ENCODE peak calls at places on chromosome 11, in six cellular contexts. One of them, this sample, is unnamed.

GRCh38 chr11:112817376-112817775 is 143.8 kb upstream of the NCAM1 start:
- DNase-seq in SK-N-SH: no peak
- DNase-seq in K562: no peak
- DNase-seq in H1: no peak
- DNase-seq in GM12878: no peak
- DNase-seq in GM12892: no peak
- DNase-seq in this sample: no peak

GRCh38 chr11:109426442-109426841 is 4.5 kb downstream of the C11orf87 start:
- DNase-seq in SK-N-SH: peak
- DNase-seq in GM12878: no peak
- DNase-seq in K562: no peak
- DNase-seq in H1: no peak
- DNase-seq in GM12892: no peak
- DNase-seq in this sample: no peak

GRCh38 chr11:116976941-116977570 is 121.2 kb downstream of the SIK3 start:
- DNase-seq in GM12878: no peak
- DNase-seq in SK-N-SH: no peak
- DNase-seq in H1: no peak
- DNase-seq in K562: no peak
- DNase-seq in GM12892: no peak
- DNase-seq in this sample: no peak

GRCh38 chr11:61111786-61112517 is 9.7 kb downstream of the CD5 start:
- DNase-seq in K562: no peak
- DNase-seq in H1: no peak
- DNase-seq in GM12878: no peak
- DNase-seq in SK-N-SH: no peak
- DNase-seq in GM12892: no peak
- DNase-seq in this sample: no peak

GRCh38 chr11:3803726-3804510 is 4.4 kb upstream of the PGAP2 start:
- DNase-seq in H1: no peak
- DNase-seq in SK-N-SH: no peak
- DNase-seq in K562: no peak
- DNase-seq in GM12878: no peak
- DNase-seq in GM12892: no peak
- DNase-seq in this sample: no peak

GRCh38 chr11:128620306-128621175 is 33.2 kb upstream of the ETS1 start:
- DNase-seq in H1: no peak
- DNase-seq in GM12892: no peak
- DNase-seq in SK-N-SH: no peak
- DNase-seq in K562: peak
- DNase-seq in GM12878: no peak
- DNase-seq in this sample: no peak

GRCh38 chr11:129375731-129376657 is at the start of gene BARX2:
- DNase-seq in GM12892: peak
- DNase-seq in SK-N-SH: peak
- DNase-seq in K562: no peak
- DNase-seq in GM12878: no peak
- DNase-seq in H1: peak
- DNase-seq in this sample: no peak

GRCh38 chr11:86515297-86516094 is 140.8 kb downstream of the CCDC81 start:
- DNase-seq in SK-N-SH: peak
- DNase-seq in H1: no peak
- DNase-seq in K562: no peak
- DNase-seq in GM12892: no peak
- DNase-seq in GM12878: no peak
- DNase-seq in this sample: no peak

GRCh38 chr11:70526116-70527045 is 128.1 kb downstream of the CTTN start:
- DNase-seq in H1: no peak
- DNase-seq in K562: no peak
- DNase-seq in GM12892: no peak
- DNase-seq in GM12878: no peak
- DNase-seq in SK-N-SH: peak
- DNase-seq in this sample: no peak

GRCh38 chr11:113991170-113991569 is 16.3 kb downstream of the HTR3A start:
- DNase-seq in SK-N-SH: no peak
- DNase-seq in GM12878: no peak
- DNase-seq in H1: peak
- DNase-seq in GM12892: no peak
- DNase-seq in K562: peak
- DNase-seq in this sample: no peak

GRCh38 chr11:70669871-70670683 is 271.7 kb downstream of the CTTN start:
- DNase-seq in K562: no peak
- DNase-seq in H1: no peak
- DNase-seq in GM12878: no peak
- DNase-seq in GM12892: no peak
- DNase-seq in SK-N-SH: peak
- DNase-seq in this sample: no peak

GRCh38 chr11:75945925-75946324 is 130.9 kb downstream of the UVRAG start:
- DNase-seq in H1: no peak
- DNase-seq in GM12878: no peak
- DNase-seq in GM12892: no peak
- DNase-seq in SK-N-SH: no peak
- DNase-seq in K562: no peak
- DNase-seq in this sample: no peak

GRCh38 chr11:87266751-87267150 is 229.0 kb downstream of the TMEM135 start:
- DNase-seq in K562: no peak
- DNase-seq in H1: no peak
- DNase-seq in GM12878: no peak
- DNase-seq in GM12892: no peak
- DNase-seq in SK-N-SH: no peak
- DNase-seq in this sample: no peak

GRCh38 chr11:121754603-121755002 is 301.8 kb upstream of the SORL1-AS1 start:
- DNase-seq in GM12878: no peak
- DNase-seq in K562: no peak
- DNase-seq in H1: no peak
- DNase-seq in GM12892: no peak
- DNase-seq in SK-N-SH: no peak
- DNase-seq in this sample: no peak

GRCh38 chr11:34944692-34945091 is 28.3 kb downstream of the PDHX start:
- DNase-seq in K562: no peak
- DNase-seq in GM12892: no peak
- DNase-seq in H1: no peak
- DNase-seq in GM12878: no peak
- DNase-seq in SK-N-SH: no peak
- DNase-seq in this sample: no peak

GRCh38 chr11:68966894-68967780 is 13.6 kb downstream of the MRGPRD start:
- DNase-seq in GM12892: no peak
- DNase-seq in H1: no peak
- DNase-seq in SK-N-SH: no peak
- DNase-seq in K562: no peak
- DNase-seq in GM12878: no peak
- DNase-seq in this sample: no peak

GRCh38 chr11:70367071-70367470 is 31.3 kb upstream of the CTTN start:
- DNase-seq in GM12878: no peak
- DNase-seq in GM12892: no peak
- DNase-seq in K562: no peak
- DNase-seq in H1: peak
- DNase-seq in SK-N-SH: no peak
- DNase-seq in this sample: no peak

GRCh38 chr11:76129729-76130128 is 76.6 kb downstream of the WNT11 start:
- DNase-seq in H1: no peak
- DNase-seq in GM12878: no peak
- DNase-seq in SK-N-SH: no peak
- DNase-seq in GM12892: no peak
- DNase-seq in K562: no peak
- DNase-seq in this sample: no peak

GRCh38 chr11:114199051-114199450 is 97.1 kb upstream of the NNMT start:
- DNase-seq in SK-N-SH: no peak
- DNase-seq in H1: no peak
- DNase-seq in GM12878: no peak
- DNase-seq in K562: no peak
- DNase-seq in GM12892: no peak
- DNase-seq in this sample: no peak

GRCh38 chr11:113705871-113706654 is at the start of gene TMPRSS5:
- DNase-seq in K562: no peak
- DNase-seq in H1: no peak
- DNase-seq in SK-N-SH: no peak
- DNase-seq in GM12892: no peak
- DNase-seq in GM12878: no peak
- DNase-seq in this sample: no peak

GRCh38 chr11:122154227-122154626 is 38.2 kb upstream of the BLID start:
- DNase-seq in H1: no peak
- DNase-seq in GM12878: no peak
- DNase-seq in GM12892: no peak
- DNase-seq in K562: no peak
- DNase-seq in SK-N-SH: no peak
- DNase-seq in this sample: no peak

GRCh38 chr11:34926101-34926830 is 9.8 kb downstream of the PDHX start:
- DNase-seq in K562: no peak
- DNase-seq in H1: no peak
- DNase-seq in SK-N-SH: peak
- DNase-seq in GM12892: no peak
- DNase-seq in GM12878: no peak
- DNase-seq in this sample: no peak

GRCh38 chr11:12517306-12517705 is 139.9 kb downstream of the PARVA start:
- DNase-seq in K562: no peak
- DNase-seq in H1: no peak
- DNase-seq in GM12892: no peak
- DNase-seq in SK-N-SH: no peak
- DNase-seq in GM12878: no peak
- DNase-seq in this sample: no peak
- TF ChIP-seq TAF1 in K562: no peak
- TF ChIP-seq TAF1 in H1: no peak
- TF ChIP-seq TAF1 in GM12892: no peak
- TF ChIP-seq TAF1 in SK-N-SH: no peak
- TF ChIP-seq TAF1 in GM12878: no peak
- TF ChIP-seq TAF1 in this sample: no peak

GRCh38 chr11:125950178-125950490 is 4.3 kb downstream of the VSIG10L2 start:
- DNase-seq in K562: no peak
- DNase-seq in GM12878: no peak
- DNase-seq in H1: peak
- DNase-seq in SK-N-SH: no peak
- DNase-seq in GM12892: no peak
- DNase-seq in this sample: no peak

GRCh38 chr11:125951731-125952130 is 5.9 kb downstream of the VSIG10L2 start:
- DNase-seq in H1: no peak
- DNase-seq in GM12878: no peak
- DNase-seq in SK-N-SH: peak
- DNase-seq in K562: no peak
- DNase-seq in GM12892: no peak
- DNase-seq in this sample: no peak

GRCh38 chr11:125949271-125950177 is 3.7 kb downstream of the VSIG10L2 start:
- DNase-seq in GM12892: no peak
- DNase-seq in K562: no peak
- DNase-seq in GM12878: no peak
- DNase-seq in H1: peak
- DNase-seq in SK-N-SH: no peak
- DNase-seq in this sample: no peak

GRCh38 chr11:125952559-125952958 is 6.7 kb downstream of the VSIG10L2 start:
- DNase-seq in GM12892: no peak
- DNase-seq in SK-N-SH: no peak
- DNase-seq in K562: no peak
- DNase-seq in H1: no peak
- DNase-seq in GM12878: no peak
- DNase-seq in this sample: no peak

DNA sequence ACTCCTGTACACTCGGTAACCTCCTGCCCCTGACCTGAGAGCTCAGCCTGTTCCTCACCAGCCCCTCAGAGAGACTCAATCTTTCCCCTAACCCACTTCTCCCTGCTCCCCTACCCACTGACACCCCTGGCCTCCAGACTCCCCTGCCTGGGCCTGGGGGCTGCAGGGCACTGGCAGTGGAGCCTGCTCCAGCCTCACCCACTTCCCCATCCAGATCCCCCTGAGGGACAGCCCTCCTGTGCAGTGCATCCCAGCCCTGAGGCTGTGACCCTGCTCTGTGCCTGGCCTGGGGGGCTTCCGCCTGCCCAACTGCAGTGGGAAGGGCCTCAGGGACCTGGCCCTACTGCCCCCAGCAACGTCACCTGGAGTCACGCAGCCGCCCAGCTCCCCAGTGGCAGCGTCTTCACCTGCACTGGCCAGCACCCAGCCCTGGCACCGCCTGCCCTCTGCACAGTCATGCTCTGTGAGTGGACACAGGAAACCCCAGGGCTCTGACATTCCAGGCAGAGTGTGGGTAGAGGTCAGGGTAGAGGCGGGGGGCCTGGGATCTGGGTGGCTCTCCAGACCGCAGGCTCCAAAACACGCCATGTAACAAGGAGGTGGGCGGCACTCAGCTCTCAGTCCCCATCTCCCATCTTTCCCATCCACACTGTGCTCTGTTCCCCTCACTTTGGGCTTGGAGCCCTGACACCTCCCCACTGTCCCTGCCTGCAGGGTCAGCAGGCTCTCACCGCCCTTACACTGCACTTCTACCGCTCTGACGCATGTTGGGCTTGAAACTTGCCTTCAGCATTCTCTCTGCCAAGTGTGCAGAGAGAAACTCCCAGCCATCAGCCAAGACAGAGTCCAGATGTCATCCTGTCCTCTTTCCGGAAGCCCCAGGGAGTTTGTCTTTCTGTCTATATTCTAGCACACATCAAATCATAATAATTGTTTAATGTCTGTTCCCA is 5.1 kb downstream of the VSIG10L2 start:
- DNase-seq in GM12878: no peak
- DNase-seq in GM12892: no peak
- DNase-seq in K562: no peak
- DNase-seq in H1: no peak
- DNase-seq in SK-N-SH: peak
- DNase-seq in this sample: no peak
- TF ChIP-seq POLR2AphosphoS5 in GM12878: no peak
- TF ChIP-seq POLR2AphosphoS5 in GM12892: no peak
- TF ChIP-seq POLR2AphosphoS5 in K562: no peak
- TF ChIP-seq POLR2AphosphoS5 in H1: no peak
- TF ChIP-seq POLR2AphosphoS5 in SK-N-SH: no peak
- TF ChIP-seq POLR2AphosphoS5 in this sample: no peak

GRCh38 chr11:119892311-119892808 is 163.4 kb upstream of the NECTIN1 start:
- DNase-seq in K562: no peak
- DNase-seq in SK-N-SH: peak
- DNase-seq in GM12878: no peak
- DNase-seq in H1: no peak
- DNase-seq in GM12892: no peak
- DNase-seq in this sample: no peak
- TF ChIP-seq TAF1 in K562: no peak
- TF ChIP-seq TAF1 in SK-N-SH: no peak
- TF ChIP-seq TAF1 in GM12878: no peak
- TF ChIP-seq TAF1 in H1: no peak
- TF ChIP-seq TAF1 in GM12892: no peak
- TF ChIP-seq TAF1 in this sample: no peak

DNA sequence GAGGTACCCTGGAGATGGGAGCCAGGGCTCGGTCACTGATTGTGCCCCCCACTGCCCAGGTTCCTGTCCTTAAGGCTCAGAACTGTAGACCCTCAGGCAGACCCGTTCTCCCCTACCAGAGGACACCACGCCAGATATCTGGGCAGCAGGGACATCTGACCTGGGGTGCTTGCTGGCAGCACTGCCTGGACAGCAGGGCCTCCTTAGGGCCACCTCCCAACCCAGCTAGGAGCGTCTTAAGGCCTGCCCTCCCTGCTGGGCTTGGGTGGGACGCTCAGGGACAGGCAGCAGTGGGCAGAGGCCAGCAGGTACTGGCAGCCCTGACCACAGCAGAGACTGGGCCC is 3.1 kb downstream of the POLR2L start:
- DNase-seq in GM12878: no peak
- DNase-seq in K562: no peak
- DNase-seq in H1: no peak
- DNase-seq in GM12892: no peak
- DNase-seq in SK-N-SH: no peak
- DNase-seq in this sample: no peak
- TF ChIP-seq POLR2AphosphoS5 in GM12878: peak
- TF ChIP-seq POLR2AphosphoS5 in K562: no peak
- TF ChIP-seq POLR2AphosphoS5 in H1: no peak
- TF ChIP-seq POLR2AphosphoS5 in GM12892: no peak
- TF ChIP-seq POLR2AphosphoS5 in SK-N-SH: peak
- TF ChIP-seq POLR2AphosphoS5 in this sample: peak

This sample was measured in GM12891.